ENCODE peak calls at places on chromosomes 13 and 19, in five cellular contexts. I is breast epithelium, E is GM20000, O is neural crest cell, T is lower lobe of right lung. F is an unnamed sample.

GRCh38 chr13:53151692-53152421 is 123.2 kb downstream of the OLFM4 start:
- DNase-seq in T (no peak), O (peak), I (no peak), E (peak), F (peak)

GRCh38 chr19:20038358-20039202 is 725 bp downstream of the ZNF682 start:
- DNase-seq in I (no peak), E (no peak), O (no peak), T (no peak), F (no peak)

GRCh38 chr13:31731923-31732322 is 7.4 kb upstream of the RXFP2 start:
- DNase-seq in O (no peak), I (no peak), T (no peak), E (no peak), F (no peak)

GRCh38 chr19:48798937-48799336 is 11.9 kb downstream of the BCAT2 start:
- DNase-seq in I (no peak), T (no peak), E (peak), O (no peak), F (peak)

GRCh38 chr19:27744926-27745844 is 1467.8 kb downstream of the UQCRFS1 start:
- DNase-seq in E (no peak), I (no peak), O (no peak), T (no peak), F (no peak)

GRCh38 chr13:41416276-41416675 is 41.1 kb upstream of the RGCC start:
- DNase-seq in E (no peak), I (no peak), T (no peak), O (no peak), F (no peak)

GRCh38 chr13:107883561-107884175 is 331.7 kb downstream of the LIG4 start:
- DNase-seq in E (no peak), T (no peak), I (no peak), O (no peak), F (no peak)

GRCh38 chr13:46687810-46688209 is 109.2 kb downstream of the ESD start:
- DNase-seq in O (no peak), I (no peak), T (no peak), E (no peak), F (no peak)

GRCh38 chr13:32407854-32408253 is 20.1 kb downstream of the N4BP2L1 start:
- DNase-seq in I (no peak), T (no peak), E (no peak), O (no peak), F (no peak)

GRCh38 chr19:46860846-46861690 is at the start of gene ARHGAP35:
- DNase-seq in T (peak), O (peak), E (peak), I (peak), F (peak)

GRCh38 chr13:31209172-31209818 is 9.5 kb downstream of the B3GLCT start:
- DNase-seq in O (no peak), T (no peak), I (no peak), E (no peak), F (no peak)

GRCh38 chr13:114115191-114115671 is 17.2 kb downstream of the RASA3 start:
- DNase-seq in I (peak), T (peak), E (no peak), O (no peak), F (no peak)

GRCh38 chr13:52711277-52711676 is 28.3 kb downstream of the CNMD start:
- DNase-seq in I (no peak), O (no peak), E (no peak), T (no peak), F (no peak)

GRCh38 chr13:60397693-60398437 is 845 bp downstream of the TDRD3 start:
- DNase-seq in E (peak), I (peak), O (peak), T (peak), F (peak)

GRCh38 chr19:51783373-51783772 is 11.6 kb upstream of the FPR3 start:
- DNase-seq in O (no peak), E (no peak), I (no peak), T (no peak), F (no peak)

GRCh38 chr19:8373867-8374813 is 10.2 kb downstream of the ANGPTL4 start:
- DNase-seq in O (no peak), T (peak), E (peak), I (peak), F (no peak)

GRCh38 chr13:22018297-22019210 is 347.7 kb downstream of the FGF9 start:
- DNase-seq in I (no peak), O (no peak), T (no peak), E (no peak), F (no peak)

GRCh38 chr13:49113526-49114286 is 106.4 kb upstream of the MLNR start:
- DNase-seq in O (no peak), I (no peak), T (no peak), E (no peak), F (no peak)

GRCh38 chr19:48826606-48827020 is 9.7 kb downstream of the HSD17B14 start:
- DNase-seq in T (peak), O (no peak), E (no peak), I (no peak), F (no peak)

GRCh38 chr19:49639401-49640112 is 386 bp downstream of the RRAS start:
- DNase-seq in T (no peak), O (no peak), E (no peak), I (no peak), F (no peak)

GRCh38 chr13:105316731-105317130 is 1218.7 kb downstream of the EFNB2 start:
- DNase-seq in O (no peak), T (no peak), E (no peak), I (no peak), F (no peak)

GRCh38 chr19:8531470-8531869 is 17.5 kb upstream of the ZNF414 start:
- DNase-seq in O (no peak), T (no peak), I (no peak), E (no peak), F (no peak)

GRCh38 chr13:51771418-51772104 is 32.4 kb downstream of the DHRS12 start:
- DNase-seq in E (no peak), I (no peak), T (no peak), O (no peak), F (no peak)

GRCh38 chr19:3398114-3398899 is 31.9 kb downstream of the NFIC start:
- DNase-seq in I (peak), O (no peak), T (peak), E (no peak), F (no peak)

GRCh38 chr13:50069255-50069654 is 54.0 kb downstream of the KCNRG start:
- DNase-seq in O (no peak), I (no peak), T (no peak), E (no peak), F (no peak)

GRCh38 chr19:9721861-9722260 is 46.7 kb downstream of the ZNF846 start:
- DNase-seq in O (no peak), T (no peak), E (no peak), I (no peak), F (no peak)

GRCh38 chr19:47414469-47414868 is 4.9 kb downstream of the MEIS3 start:
- DNase-seq in I (no peak), E (no peak), T (no peak), O (no peak), F (no peak)

GRCh38 chr19:10420444-10421239 is at the start of gene PDE4A:
- DNase-seq in I (no peak), O (no peak), T (no peak), E (peak), F (peak)

GRCh38 chr19:6464070-6464873 is at the start of gene CRB3:
- DNase-seq in T (peak), I (peak), E (peak), O (no peak), F (no peak)

GRCh38 chr13:33204130-33204927 is 81.2 kb downstream of the STARD13 start:
- DNase-seq in O (no peak), T (no peak), E (no peak), I (no peak), F (no peak)

GRCh38 chr13:60441761-60442160 is 44.7 kb downstream of the TDRD3 start:
- DNase-seq in O (no peak), T (no peak), I (no peak), E (no peak), F (no peak)

GRCh38 chr13:66574606-66575005 is 655.5 kb downstream of the PCDH9 start:
- DNase-seq in E (no peak), O (no peak), I (no peak), T (no peak), F (no peak)

GRCh38 chr13:109479991-109480696 is 306.2 kb downstream of the IRS2 start:
- DNase-seq in O (no peak), I (no peak), E (no peak), T (no peak), F (no peak)

GRCh38 chr13:114049026-114049425 is 75.2 kb upstream of the C13orf46 start:
- DNase-seq in T (peak), O (no peak), E (peak), I (no peak), F (peak)

GRCh38 chr19:34661357-34661756 is 15.6 kb downstream of the SCGB2B2 start:
- DNase-seq in O (no peak), I (no peak), E (no peak), T (no peak), F (no peak)

GRCh38 chr19:34666200-34666957 is 10.6 kb downstream of the SCGB2B2 start:
- DNase-seq in O (no peak), I (no peak), E (no peak), T (no peak), F (no peak)

GRCh38 chr19:34664870-34665269 is 12.1 kb downstream of the SCGB2B2 start:
- DNase-seq in E (no peak), O (no peak), I (no peak), T (no peak), F (no peak)

GRCh38 chr19:34664168-34664567 is 12.8 kb downstream of the SCGB2B2 start:
- DNase-seq in I (peak), O (no peak), T (no peak), E (no peak), F (no peak)

DNA sequence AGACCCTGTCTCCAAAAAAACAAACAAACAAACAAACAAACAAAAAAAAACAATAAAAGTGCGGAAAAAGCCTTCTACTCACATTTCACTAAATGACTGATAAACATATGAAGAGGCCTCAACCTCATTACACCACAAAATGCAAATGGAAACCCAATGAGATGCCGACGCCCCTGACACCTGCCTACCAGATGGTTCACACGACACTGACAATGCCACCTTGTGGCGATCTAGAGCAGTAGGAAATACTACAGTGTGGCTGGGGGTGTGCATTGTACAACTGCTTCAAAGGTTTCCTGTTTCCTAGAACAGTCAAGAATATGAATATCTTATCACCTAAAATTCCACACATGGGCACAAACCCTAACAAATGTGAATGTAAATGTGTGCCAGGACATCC is 14.0 kb downstream of the SCGB2B2 start:
- DNase-seq in T (no peak), O (no peak), E (peak), I (no peak), F (peak)
- TF ChIP-seq CTCF in T (peak), O (peak), E (peak), I (peak), F (peak)

DNA sequence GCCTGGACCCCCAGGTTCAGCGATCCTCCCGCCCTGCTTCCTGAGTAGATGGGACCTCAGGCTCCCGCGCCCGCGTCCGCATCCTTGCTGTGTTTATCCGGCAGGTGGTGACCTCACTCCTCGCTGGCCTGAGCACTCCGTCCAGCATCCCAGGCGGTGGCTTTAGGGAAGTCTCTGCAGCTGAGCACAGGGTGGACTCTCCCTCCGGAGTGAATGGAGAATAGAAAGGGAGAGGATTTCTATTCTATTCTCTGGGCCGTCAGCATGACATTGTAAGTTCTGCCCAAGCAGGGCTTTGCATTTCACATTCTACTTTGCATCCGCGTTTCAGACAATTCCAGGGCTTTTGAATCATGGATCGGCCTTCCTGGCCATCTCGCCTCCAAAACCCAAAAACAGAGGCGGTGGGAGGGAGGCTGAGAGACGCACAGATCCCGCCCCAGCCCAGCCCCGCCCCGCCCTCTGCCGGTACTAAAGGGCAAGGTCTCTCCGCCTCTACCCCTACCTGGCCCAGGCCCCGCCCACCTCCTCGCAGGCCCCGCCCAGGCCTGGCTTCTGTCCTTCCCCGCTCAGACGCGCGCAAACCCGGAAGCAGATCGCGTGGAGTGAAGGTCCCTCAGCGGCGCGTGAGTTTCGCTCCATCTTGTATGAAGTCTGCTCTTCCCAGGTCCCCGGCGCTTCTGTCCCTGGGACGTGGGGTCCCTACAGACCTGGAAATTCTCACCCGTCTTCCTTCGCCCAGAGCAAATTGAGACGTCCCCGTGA is at the start of gene ZNF525:
- DNase-seq in I (peak), E (peak), T (peak), O (peak), F (peak)
- TF ChIP-seq CTCF in I (peak), E (no peak), T (peak), O (peak), F (no peak)

DNA sequence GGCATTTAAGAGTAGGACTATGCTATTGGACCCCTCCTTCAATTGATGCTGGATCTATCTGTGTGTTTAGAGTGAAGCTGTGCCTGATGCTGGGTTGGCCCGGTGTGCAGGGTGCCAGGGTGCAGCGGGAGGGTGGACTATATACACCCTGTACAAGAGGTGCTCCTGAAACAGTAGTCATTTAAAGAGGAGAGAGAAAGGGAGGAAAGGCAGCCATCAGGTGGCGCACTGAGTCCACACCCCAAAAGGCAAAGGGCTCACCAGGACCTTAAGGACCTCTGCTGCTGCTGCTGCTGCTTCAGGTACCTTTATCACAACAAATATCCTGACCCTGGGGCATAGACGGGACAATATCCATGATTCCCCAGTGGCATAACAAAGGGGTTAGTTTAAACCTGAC is 39.4 kb downstream of the ZNF136 start:
- DNase-seq in T (peak), O (no peak), I (peak), E (no peak), F (no peak)
- TF ChIP-seq CTCF in T (peak), O (no peak), I (no peak), E (no peak), F (peak)

DNA sequence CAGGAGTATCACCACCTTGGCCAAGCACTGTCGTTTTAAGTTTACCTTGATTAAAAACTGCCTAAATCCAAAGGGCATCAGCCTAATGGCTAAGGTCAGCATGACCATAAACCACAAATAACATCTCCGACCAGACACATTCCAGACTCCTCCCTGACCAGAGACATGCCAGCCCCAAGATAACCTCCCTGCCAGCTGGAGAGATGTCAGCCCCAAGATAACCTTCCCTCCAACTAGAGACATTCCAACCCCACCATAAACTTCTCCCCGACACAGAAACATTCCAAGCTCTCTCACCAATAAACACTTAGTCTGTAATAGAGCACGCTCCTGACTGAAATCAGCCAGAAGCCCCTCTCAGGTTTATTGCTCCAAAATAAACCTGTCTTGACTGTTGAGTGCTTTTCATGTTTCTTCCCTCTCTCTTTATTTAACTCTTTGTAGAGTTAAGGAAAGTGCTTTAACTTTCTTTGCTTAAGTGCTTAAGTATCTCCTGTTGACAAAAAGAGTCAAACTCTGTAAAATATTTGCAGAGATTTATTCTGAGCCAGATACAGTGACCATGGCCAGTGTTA is 36.5 kb downstream of the WDR87 start:
- DNase-seq in T (no peak), E (no peak), I (no peak), O (no peak), F (no peak)
- TF ChIP-seq CTCF in T (no peak), E (no peak), I (no peak), O (no peak), F (no peak)

GRCh38 chr19:34644991-34645461 is 31.9 kb downstream of the SCGB2B2 start:
- DNase-seq in T (no peak), O (no peak), I (peak), E (no peak), F (no peak)
- TF ChIP-seq CTCF in T (no peak), O (no peak), I (no peak), E (no peak), F (no peak)

GRCh38 chr19:35937345-35938281 is 1.4 kb downstream of the LRFN3 start:
- DNase-seq in T (no peak), E (peak), I (no peak), O (no peak), F (no peak)

GRCh38 chr19:35940078-35940775 is 4.1 kb downstream of the LRFN3 start:
- DNase-seq in O (no peak), T (no peak), E (peak), I (no peak), F (no peak)

GRCh38 chr19:35936738-35937268 is 629 bp downstream of the LRFN3 start:
- DNase-seq in O (no peak), E (peak), T (no peak), I (no peak), F (no peak)

GRCh38 chr19:35939307-35940077 is 3.3 kb downstream of the LRFN3 start:
- DNase-seq in E (peak), T (no peak), I (no peak), O (no peak), F (no peak)

GRCh38 chr19:35938282-35939224 is 2.4 kb downstream of the LRFN3 start:
- DNase-seq in E (peak), O (no peak), I (no peak), T (no peak), F (no peak)
- TF ChIP-seq CTCF in E (no peak), O (no peak), I (no peak), T (no peak), F (no peak)

GRCh38 chr19:18425515-18426415 is 6.6 kb downstream of the SSBP4 start:
- DNase-seq in I (no peak), O (no peak), T (no peak), E (no peak), F (no peak)
- TF ChIP-seq CTCF in I (no peak), O (no peak), T (no peak), E (no peak), F (no peak)